ENCODE peak calls at places on chromosomes 4 and X, in four cellular contexts. G is transverse colon, L is ovary, M is esophagus muscularis mucosa. A is an unnamed sample.

GRCh38 chr4:110616162-110617062 is 6.5 kb downstream of the PITX2 start:
- DNase-seq in G (no peak), L (no peak), M (no peak), A (no peak)

GRCh38 chr4:147813107-147813773 is 81.4 kb downstream of the ARHGAP10 start:
- DNase-seq in M (no peak), L (no peak), G (no peak), A (no peak)

GRCh38 chr4:125091031-125091540 is 223.7 kb upstream of the FAT4 start:
- DNase-seq in L (no peak), M (no peak), G (no peak), A (no peak)

GRCh38 chr4:96295143-96295763 is 455.4 kb downstream of the PDHA2 start:
- DNase-seq in G (no peak), M (no peak), L (no peak), A (no peak)

GRCh38 chrX:153635788-153636668 is 11.0 kb upstream of the DUSP9 start:
- DNase-seq in M (no peak), G (no peak), L (no peak), A (no peak)

GRCh38 chr4:98662619-98663225 is 4.3 kb upstream of the TSPAN5 start:
- DNase-seq in G (no peak), L (no peak), M (no peak), A (no peak)

GRCh38 chr4:178351185-178351584 is 908.9 kb upstream of the AGA start:
- DNase-seq in M (no peak), G (no peak), L (no peak), A (no peak)

GRCh38 chr4:6929339-6929734 is 19.7 kb downstream of the TBC1D14 start:
- DNase-seq in G (no peak), M (no peak), L (no peak), A (no peak)

GRCh38 chr4:89486042-89486441 is 178.4 kb upstream of the GPRIN3 start:
- DNase-seq in G (no peak), L (no peak), M (no peak), A (no peak)

GRCh38 chr4:124111922-124112321 is 600.6 kb downstream of the ANKRD50 start:
- DNase-seq in L (peak; percentile 30), G (no peak), M (no peak), A (peak; percentile 35)

GRCh38 chrX:18075603-18076002 is 145.1 kb downstream of the BEND2 start:
- DNase-seq in M (no peak), L (no peak), G (no peak), A (no peak)

GRCh38 chr4:159075531-159075932 is 27.3 kb upstream of the RAPGEF2 start:
- DNase-seq in G (no peak), M (no peak), L (no peak), A (no peak)

GRCh38 chr4:39664828-39665731 is 26.4 kb upstream of the SMIM14 start:
- DNase-seq in G (no peak), L (no peak), M (no peak), A (no peak)

GRCh38 chrX:76802698-76803097 is 375.2 kb downstream of the MAGEE1 start:
- DNase-seq in M (no peak), L (no peak), G (no peak), A (no peak)

GRCh38 chrX:78712381-78712780 is 35.1 kb upstream of the LPAR4 start:
- DNase-seq in L (no peak), M (no peak), G (no peak), A (no peak)

GRCh38 chr4:74203467-74203866 is 45.5 kb downstream of the MTHFD2L start:
- DNase-seq in L (no peak), G (no peak), M (no peak), A (no peak)

GRCh38 chrX:44946771-44947170 is 73.8 kb downstream of the KDM6A start:
- DNase-seq in G (no peak), L (no peak), M (no peak), A (no peak)

GRCh38 chr4:77599378-77599777 is 6.2 kb upstream of the CXCL13 start:
- DNase-seq in M (no peak), L (no peak), G (no peak), A (no peak)

GRCh38 chr4:10158355-10158942 is 41.9 kb upstream of the WDR1 start:
- DNase-seq in G (no peak), L (no peak), M (no peak), A (no peak)

GRCh38 chr4:114694770-114695169 is 96.2 kb downstream of the UGT8 start:
- DNase-seq in L (no peak), M (no peak), G (no peak), A (no peak)

GRCh38 chrX:111040377-111041017 is 55.5 kb upstream of the PAK3 start:
- DNase-seq in L (no peak), M (no peak), G (no peak), A (no peak)

GRCh38 chrX:111041018-111041462 is 55.0 kb upstream of the PAK3 start:
- DNase-seq in L (no peak), M (no peak), G (no peak), A (no peak)

GRCh38 chrX:111035256-111035655 is 60.7 kb upstream of the PAK3 start:
- DNase-seq in M (no peak), L (no peak), G (no peak), A (no peak)

GRCh38 chrX:111039606-111040005 is 56.4 kb upstream of the PAK3 start:
- DNase-seq in L (no peak), G (no peak), M (no peak), A (no peak)

GRCh38 chrX:111035991-111036390 is 60.0 kb upstream of the PAK3 start:
- DNase-seq in M (no peak), G (no peak), L (no peak), A (no peak)
- TF ChIP-seq EP300 in M (no peak), G (no peak), L (no peak), A (no peak)

DNA sequence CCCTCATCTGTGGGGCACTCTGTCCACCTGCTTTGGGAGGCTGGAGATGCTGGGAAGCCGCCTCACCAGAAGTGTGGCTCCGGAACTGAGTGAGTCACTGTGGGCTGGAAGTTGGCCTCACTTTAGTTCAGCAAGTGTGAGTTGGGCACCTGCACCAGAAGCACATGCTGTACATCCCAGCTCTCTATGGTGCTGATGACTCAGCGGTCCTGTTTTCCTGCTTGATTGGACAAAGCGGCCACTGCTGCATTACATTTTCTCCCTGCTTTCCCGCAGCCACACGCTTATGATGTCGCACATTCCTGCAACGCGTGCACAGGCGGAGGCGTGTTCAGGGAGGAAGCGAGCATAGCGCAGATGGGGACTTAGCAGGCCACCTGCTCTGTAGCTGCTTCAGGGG is 26.8 kb upstream of the CLDN34 start:
- DNase-seq in M (no peak), L (no peak), G (no peak), A (no peak)
- H3K36me3 ChIP-seq in M (no peaks in the 10 kb centered on the region), L (no peaks in the 10 kb centered on the region), G (no peaks in the 10 kb centered on the region), A (no peaks in the 10 kb centered on the region)

GRCh38 chr4:156784970-156785369 is 186.6 kb downstream of the PDGFC start:
- DNase-seq in M (no peak), L (no peak), G (no peak), A (no peak)
- TF ChIP-seq EP300 in M (no peak), L (no peak), G (no peak), A (no peak)

DNA sequence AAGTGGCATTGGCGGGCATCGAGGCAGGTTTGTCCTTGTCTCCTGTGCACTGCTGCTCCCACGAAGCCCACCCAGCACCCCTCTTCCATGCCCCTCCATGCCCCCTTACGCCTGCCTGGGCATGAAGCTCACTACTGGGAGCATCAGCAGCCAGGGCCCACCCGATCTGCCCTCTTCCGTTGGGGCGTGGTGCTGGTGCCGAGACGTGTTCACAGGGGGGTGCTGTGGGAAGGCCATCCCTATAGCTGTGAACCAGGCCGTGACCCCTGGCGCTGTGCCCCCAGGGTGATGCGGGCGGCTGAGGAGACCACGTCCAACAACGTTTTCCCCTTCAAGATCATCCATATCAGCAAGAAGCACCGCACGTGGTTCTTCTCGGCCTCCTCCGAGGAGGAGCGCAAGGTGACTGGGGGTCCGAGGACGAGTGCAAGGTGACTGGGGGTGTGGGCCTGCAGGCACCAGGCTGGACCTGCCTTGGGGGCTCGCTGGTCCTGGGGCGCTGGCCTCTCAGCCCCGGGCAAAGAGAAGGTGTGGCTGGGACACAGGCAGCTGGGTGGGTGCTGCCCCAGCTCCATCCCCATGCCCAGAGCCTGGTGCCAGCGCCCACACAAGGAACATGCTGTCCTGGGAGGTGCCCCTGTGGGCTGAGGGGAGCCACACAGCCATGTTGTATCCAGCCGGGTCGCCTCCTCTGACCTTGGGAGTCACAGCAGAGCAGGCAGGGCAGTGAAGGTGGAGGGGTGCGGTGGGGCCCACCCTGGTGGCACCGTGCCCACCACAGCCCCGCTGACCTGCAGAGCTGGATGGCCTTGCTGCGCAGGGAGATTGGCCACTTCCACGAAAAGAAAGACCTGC is 19.1 kb upstream of the ADD1 start:
- DNase-seq in M (no peak), L (no peak), G (no peak), A (no peak)
- H3K36me3 ChIP-seq in M (peaks cover 81% of the 10 kb centered on the region), L (no peaks in the 10 kb centered on the region), G (peaks cover 15% of the 10 kb centered on the region), A (peaks cover 94% of the 10 kb centered on the region)

GRCh38 chrX:104281564-104281963 is 26.8 kb upstream of the ESX1 start:
- DNase-seq in L (no peak), M (no peak), G (no peak), A (no peak)

GRCh38 chrX:104284407-104285000 is 29.8 kb upstream of the ESX1 start:
- DNase-seq in M (no peak), L (no peak), G (no peak), A (no peak)

GRCh38 chrX:104285201-104285600 is 30.5 kb upstream of the ESX1 start:
- DNase-seq in G (no peak), L (no peak), M (no peak), A (no peak)

GRCh38 chrX:104282326-104282725 is 27.6 kb upstream of the ESX1 start:
- DNase-seq in G (no peak), L (no peak), M (no peak), A (no peak)

DNA sequence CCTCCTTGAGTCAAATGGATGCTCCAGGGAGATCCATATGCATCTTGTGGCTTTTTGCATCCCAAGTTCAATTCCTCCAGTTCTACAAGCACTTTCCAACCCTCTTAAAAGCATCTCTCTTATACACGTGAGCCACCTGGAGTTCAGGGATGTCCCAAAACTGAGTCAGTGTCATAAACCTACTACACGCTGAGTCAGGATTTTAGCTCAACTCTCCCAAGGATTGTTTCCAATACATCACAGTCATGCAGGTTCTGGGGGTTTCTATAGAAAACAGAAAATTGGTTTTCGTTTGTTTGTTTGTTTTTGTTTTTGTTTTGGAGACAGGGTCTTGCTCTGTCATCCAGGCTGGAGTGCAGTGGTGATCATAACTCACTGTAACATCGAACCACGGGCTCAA is 25.9 kb upstream of the ESX1 start:
- DNase-seq in G (no peak), M (no peak), L (no peak), A (no peak)
- TF ChIP-seq EP300 in G (no peak), M (no peak), L (no peak), A (no peak)

GRCh38 chr4:44704673-44705072 is 21.7 kb downstream of the GNPDA2 start:
- DNase-seq in G (no peak), L (no peak), M (no peak), A (no peak)
- H3K36me3 ChIP-seq in G (peaks cover 13% of the 10 kb centered on the region), L (no peaks in the 10 kb centered on the region), M (peaks cover 54% of the 10 kb centered on the region), A (no peaks in the 10 kb centered on the region)

GRCh38 chr4:2411786-2412510 is 6.5 kb downstream of the ZFYVE28 start:
- DNase-seq in L (no peak), G (no peak), M (no peak), A (no peak)
- TF ChIP-seq EP300 in L (no peak), G (no peak), M (no peak), A (no peak)

DNA sequence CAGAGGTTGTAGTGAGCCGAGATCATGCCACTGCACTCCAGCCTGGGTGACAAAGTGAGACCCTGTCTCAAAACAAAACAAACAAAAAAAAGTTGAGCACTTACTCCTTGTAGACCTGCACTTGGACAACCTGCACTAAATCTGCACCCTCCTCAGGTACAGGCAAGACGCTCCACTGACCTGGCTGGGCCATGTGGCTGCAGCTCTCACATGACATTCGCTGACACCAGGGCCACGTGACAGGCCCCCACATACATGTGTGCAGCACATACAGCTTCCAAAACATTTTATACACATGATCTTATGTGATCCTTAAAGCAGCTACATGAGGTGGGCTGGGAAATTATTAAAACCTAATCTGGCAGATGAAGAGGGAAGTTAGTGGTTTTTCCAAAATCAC is 62.5 kb downstream of the MGST2 start:
- DNase-seq in M (no peak), G (no peak), L (no peak), A (no peak)
- H3K36me3 ChIP-seq in M (peaks cover 18% of the 10 kb centered on the region), G (no peaks in the 10 kb centered on the region), L (no peaks in the 10 kb centered on the region), A (peaks cover 35% of the 10 kb centered on the region)